ENCODE peak calls at places on chromosomes 5 and 9, in five cellular contexts. H is H9, J is neuronal stem cell, D is IMR-90, F is mesenchymal stem cell. W is an unnamed sample.
A peak's percentile ranks its signal among the peaks of the same experiment; 100 is the strongest.

GRCh38 chr5:38911933-38912332 is 66.1 kb downstream of the OSMR start:
- DNase-seq in H (no peak), J (no peak), F (no peak), D (no peak), W (no peak)

GRCh38 chr5:178869577-178869976 is 9.8 kb downstream of the ZNF354B start:
- DNase-seq in H (no peak), F (no peak), D (no peak), J (no peak), W (peak; percentile 86)

GRCh38 chr5:55533806-55534435 is 843 bp downstream of the PLPP1 start:
- DNase-seq in H (peak; percentile 56), D (peak; percentile 48), F (peak; percentile 81), J (peak; percentile 62), W (peak; percentile 46)

GRCh38 chr5:157669701-157670097 is 1.6 kb upstream of the C5orf52 start:
- DNase-seq in H (no peak), D (no peak), J (no peak), F (no peak), W (no peak)

GRCh38 chr9:129776566-129776937 is 23.7 kb upstream of the PTGES start:
- DNase-seq in J (no peak), H (no peak), D (peak; percentile 11), F (no peak), W (no peak)

GRCh38 chr9:84261082-84261746 is 79.3 kb downstream of the SLC28A3 start:
- DNase-seq in J (peak; percentile 68), D (peak; percentile 75), F (peak; percentile 68), H (peak; percentile 84), W (peak; percentile 96)

GRCh38 chr9:137317979-137318511 is 16.0 kb upstream of the NRARP start:
- DNase-seq in J (no peak), F (no peak), H (no peak), D (no peak), W (no peak)

GRCh38 chr5:13218518-13218917 is 726.0 kb downstream of the DNAH5 start:
- DNase-seq in F (no peak), J (no peak), D (no peak), H (peak; percentile 67), W (no peak)

GRCh38 chr9:115006660-115007059 is 76.3 kb upstream of the TNFSF8 start:
- DNase-seq in D (peak; percentile 83), J (no peak), F (peak; percentile 62), H (no peak), W (peak; percentile 63)

GRCh38 chr5:135072357-135073247 is 38.6 kb upstream of the PITX1 start:
- DNase-seq in D (no peak), J (no peak), F (no peak), H (peak; percentile 82), W (peak; percentile 84)

GRCh38 chr9:71352837-71353236 is 231.4 kb upstream of the TRPM3 start:
- DNase-seq in H (no peak), J (no peak), F (no peak), D (no peak), W (no peak)

GRCh38 chr9:134010774-134011173 is 14.5 kb upstream of the BRD3OS start:
- DNase-seq in F (no peak), H (no peak), D (no peak), J (no peak), W (no peak)

GRCh38 chr9:91159664-91160121 is 202.0 kb downstream of the AUH start:
- DNase-seq in D (no peak), F (no peak), H (peak; percentile 49), J (no peak), W (no peak)

GRCh38 chr5:63957617-63958016 is 4.6 kb downstream of the HTR1A start:
- DNase-seq in D (no peak), J (no peak), H (no peak), F (no peak), W (no peak)

GRCh38 chr5:1130218-1130946 is 18.5 kb upstream of the SLC12A7 start:
- DNase-seq in F (no peak), D (no peak), J (no peak), H (peak; percentile 62), W (no peak)

GRCh38 chr5:167870055-167870454 is 421.4 kb upstream of the WWC1 start:
- DNase-seq in F (no peak), J (no peak), D (no peak), H (no peak), W (no peak)

GRCh38 chr9:79858509-79858908 is 286.7 kb downstream of the TLE4 start:
- DNase-seq in D (peak; percentile 17), F (peak; percentile 11), H (no peak), J (no peak), W (no peak)

GRCh38 chr5:109907751-109908150 is 218.0 kb downstream of the MAN2A1 start:
- DNase-seq in F (peak; percentile 73), D (peak; percentile 13), H (no peak), J (no peak), W (no peak)

GRCh38 chr5:54440456-54440893 is 15.0 kb upstream of the HSPB3 start:
- DNase-seq in D (no peak), H (no peak), F (no peak), J (no peak), W (peak; percentile 39)

GRCh38 chr5:102921341-102922047 is 166.4 kb downstream of the PAM start:
- DNase-seq in J (no peak), F (no peak), D (peak; percentile 29), H (no peak), W (no peak)

GRCh38 chr9:119302988-119303698 is 66.1 kb downstream of the BRINP1 start:
- DNase-seq in D (no peak), H (no peak), J (no peak), F (no peak), W (no peak)

GRCh38 chr9:119298076-119298853 is 71.0 kb downstream of the BRINP1 start:
- DNase-seq in H (peak; percentile 48), D (no peak), J (no peak), F (no peak), W (no peak)
- H3K14ac ChIP-seq in H (no peak overlapping the region), D (no peak overlapping the region), J (no peak overlapping the region), F (no peak overlapping the region), W (no peak overlapping the region)

GRCh38 chr5:150511641-150512367 is 3.9 kb downstream of the NDST1 start:
- DNase-seq in F (peak; percentile 63), J (no peak), D (peak; percentile 80), H (no peak), W (no peak)

GRCh38 chr5:150508021-150508640 is at the start of gene NDST1:
- DNase-seq in F (no peak), J (no peak), H (no peak), D (no peak), W (no peak)

GRCh38 chr5:150508828-150509227 is 897 bp downstream of the NDST1 start:
- DNase-seq in J (no peak), H (no peak), F (no peak), D (no peak), W (no peak)

GRCh38 chr5:150510460-150511263 is 2.7 kb downstream of the NDST1 start:
- DNase-seq in J (no peak), D (no peak), F (no peak), H (no peak), W (no peak)

GRCh38 chr5:150509992-150510391 is 2.1 kb downstream of the NDST1 start:
- DNase-seq in J (no peak), F (no peak), H (no peak), D (no peak), W (no peak)
- H3K79me1 ChIP-seq in J (peaks cover 25% of the 10 kb centered on the region), F (no peaks in the 10 kb centered on the region), H (peaks cover 2% of the 10 kb centered on the region), D (peaks cover 40% of the 10 kb centered on the region), W (peaks cover 4% of the 10 kb centered on the region)

GRCh38 chr5:5326126-5326758 is 96.2 kb upstream of the ICE1 start:
- DNase-seq in F (no peak), J (peak; percentile 30), H (no peak), D (no peak), W (no peak)
- H3K14ac ChIP-seq in F (no peak overlapping the region), J (peak overlapping the region; percentile 39), H (peak overlapping the region; percentile 55), D (no peak overlapping the region), W (peak overlapping the region; percentile 95)

GRCh38 chr9:35727676-35728040 is 4.3 kb downstream of the TLN1 start:
- DNase-seq in J (no peak), D (no peak), H (no peak), F (no peak), W (no peak)

GRCh38 chr9:35729700-35730485 is 2.1 kb downstream of the TLN1 start:
- DNase-seq in J (peak; percentile 31), F (peak; percentile 90), D (peak; percentile 91), H (peak; percentile 56), W (no peak)

GRCh38 chr9:35730486-35730854 is 1.5 kb downstream of the TLN1 start:
- DNase-seq in H (no peak), D (no peak), J (no peak), F (no peak), W (no peak)

GRCh38 chr9:35728041-35728971 is 3.7 kb downstream of the TLN1 start:
- DNase-seq in F (peak; percentile 86), H (peak; percentile 66), J (peak; percentile 72), D (peak; percentile 90), W (peak; percentile 75)

DNA sequence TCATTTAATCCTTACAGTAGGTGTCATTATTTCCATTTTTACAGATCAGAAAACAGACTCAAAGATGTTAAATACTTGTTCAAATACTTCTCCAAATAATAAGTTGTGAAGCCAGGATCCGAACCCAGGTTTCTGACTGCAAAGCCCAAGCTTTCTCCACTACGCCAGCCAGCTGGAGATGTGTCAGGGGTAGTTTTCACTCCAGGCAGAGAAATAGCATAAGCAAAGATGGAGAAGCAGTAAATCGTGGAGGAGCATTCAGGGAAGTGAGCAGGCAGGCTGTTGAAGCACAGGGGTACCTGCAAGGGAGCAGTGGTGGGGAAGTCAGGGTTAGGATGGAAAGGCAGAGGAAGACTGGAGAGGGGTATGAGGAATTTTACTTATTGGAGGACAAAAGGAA is 2.9 kb downstream of the TLN1 start:
- DNase-seq in F (peak; percentile 13), D (peak; percentile 18), J (no peak), H (no peak), W (no peak)
- H3K79me1 ChIP-seq in F (peaks cover 2% of the 10 kb centered on the region), D (peaks cover 23% of the 10 kb centered on the region), J (peaks cover 3% of the 10 kb centered on the region), H (no peaks in the 10 kb centered on the region), W (peaks cover 30% of the 10 kb centered on the region)

DNA sequence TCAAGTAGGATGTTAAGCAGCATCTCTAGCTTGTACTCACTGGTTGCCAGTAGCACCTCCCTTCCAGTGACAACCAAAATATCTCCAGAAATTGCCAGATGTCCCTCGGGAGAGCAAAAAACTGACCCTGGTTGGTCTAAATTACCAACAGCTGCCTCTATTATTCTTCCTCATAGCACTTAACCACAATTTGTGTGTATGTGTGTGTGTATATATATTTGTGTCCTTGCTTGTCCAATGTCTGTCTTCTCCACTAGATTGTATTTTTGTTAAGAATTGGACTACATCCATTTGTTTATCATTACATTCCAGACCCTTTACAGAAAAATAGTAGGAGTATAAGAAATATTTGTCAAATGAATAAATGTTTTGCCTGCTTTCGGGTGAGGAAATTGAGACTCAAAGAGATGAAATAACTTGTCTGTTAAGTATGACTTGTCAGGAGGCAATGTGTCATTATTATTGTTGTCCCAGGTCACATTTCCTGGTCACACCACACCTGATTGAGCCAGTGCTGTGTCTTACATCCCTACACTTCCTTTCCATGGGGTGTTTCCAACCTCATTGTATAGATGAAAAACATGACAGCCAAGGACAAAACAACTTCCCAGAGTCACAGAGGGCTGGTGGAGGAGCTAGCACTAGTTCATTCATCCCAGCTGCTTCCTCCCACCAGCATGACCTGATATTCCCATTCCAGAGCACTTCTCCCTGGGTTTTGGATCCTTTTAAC is 11.4 kb upstream of the GRPEL2 start:
- DNase-seq in F (no peak), J (no peak), H (no peak), D (peak; percentile 56), W (no peak)
- H3K14ac ChIP-seq in F (no peak overlapping the region), J (no peak overlapping the region), H (no peak overlapping the region), D (peak overlapping the region; percentile 38), W (no peak overlapping the region)

DNA sequence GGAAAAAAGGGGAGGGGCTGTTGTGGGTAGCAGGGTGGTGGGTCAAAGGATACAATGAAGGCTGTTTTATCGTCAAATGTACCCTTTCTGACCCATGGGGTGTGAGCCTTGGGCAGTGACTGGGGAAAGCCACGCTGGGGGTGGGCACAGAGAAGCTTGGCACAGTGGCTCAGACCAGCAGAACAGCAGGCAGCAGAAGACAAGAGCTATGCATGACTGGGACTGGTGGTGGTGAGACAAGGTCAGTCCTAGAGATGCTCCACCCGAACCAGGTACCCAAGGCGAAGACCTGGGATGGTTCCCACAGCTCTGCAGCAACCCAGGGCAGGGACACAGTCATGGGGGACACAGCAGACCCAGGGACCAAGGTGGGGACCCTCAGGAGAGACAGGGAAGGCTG is 38.3 kb downstream of the BICD2 start:
- DNase-seq in H (no peak), J (no peak), D (no peak), F (no peak), W (no peak)
- H3K79me1 ChIP-seq in H (no peaks in the 10 kb centered on the region), J (peaks cover 13% of the 10 kb centered on the region), D (peaks cover 42% of the 10 kb centered on the region), F (peaks cover 72% of the 10 kb centered on the region), W (peaks cover 8% of the 10 kb centered on the region)